ENCODE peak calls at places on chromosomes 6 and 20, in nine cellular contexts. S, J, R, H, Y, B, E, A and U are unnamed samples.
A peak's percentile ranks its signal among the peaks of the same experiment; 100 is the strongest.

GRCh38 chr6:16810411-16810810 is 49.2 kb upstream of the ATXN1 start:
- DNase-seq in S (no peak), J (no peak), R (no peak), H (no peak), Y (no peak), B (no peak), E (no peak), A (no peak), U (no peak)

GRCh38 chr6:126040394-126040793 is 54.1 kb downstream of the TRMT11 start:
- DNase-seq in S (no peak), J (no peak), R (no peak), H (no peak), Y (peak; percentile 18), B (no peak), E (no peak), A (no peak), U (no peak)

GRCh38 chr6:104956663-104957294 is at the start of gene LIN28B:
- DNase-seq in S (no peak), J (no peak), R (no peak), H (no peak), Y (no peak), B (no peak), E (no peak), A (no peak), U (no peak)

GRCh38 chr6:101543796-101544195 is 150.3 kb downstream of the GRIK2 start:
- DNase-seq in S (no peak), J (no peak), R (no peak), H (no peak), Y (no peak), B (no peak), E (no peak), A (no peak), U (no peak)

GRCh38 chr6:11413728-11414127 is 123.8 kb upstream of the TMEM170B start:
- DNase-seq in S (no peak), J (no peak), R (no peak), H (no peak), Y (peak; percentile 78), B (no peak), E (peak; percentile 78), A (no peak), U (peak; percentile 36)

GRCh38 chr6:68638225-68638900 is 3.3 kb downstream of the ADGRB3 start:
- DNase-seq in S (peak; percentile 35), J (peak; percentile 34), R (peak; percentile 24), H (peak; percentile 34), Y (peak; percentile 77), B (no peak), E (no peak), A (no peak), U (peak; percentile 35)

GRCh38 chr6:99295276-99295675 is 54.2 kb downstream of the FAXC start:
- DNase-seq in S (no peak), J (no peak), R (no peak), H (no peak), Y (no peak), B (no peak), E (no peak), A (no peak), U (no peak)

GRCh38 chr6:161272600-161273355 is 1.1 kb downstream of the AGPAT4 start:
- DNase-seq in S (peak; percentile 31), J (no peak), R (peak; percentile 25), H (no peak), Y (peak; percentile 59), B (no peak), E (peak; percentile 63), A (no peak), U (peak; percentile 25)

GRCh38 chr6:156427345-156427744 is 349.8 kb upstream of the ARID1B start:
- DNase-seq in S (peak; percentile 16), J (peak; percentile 73), R (peak; percentile 99), H (no peak), Y (peak; percentile 91), B (no peak), E (peak; percentile 2), A (peak; percentile 91), U (peak; percentile 91)

GRCh38 chr6:46993846-46994245 is 48.3 kb downstream of the ADGRF1 start:
- DNase-seq in S (no peak), J (no peak), R (peak; percentile 88), H (no peak), Y (peak; percentile 96), B (no peak), E (peak; percentile 91), A (peak; percentile 57), U (peak; percentile 81)

GRCh38 chr20:40920291-40920690 is 108.3 kb upstream of the TOP1 start:
- DNase-seq in S (no peak), J (no peak), R (no peak), H (no peak), Y (no peak), B (no peak), E (no peak), A (no peak), U (no peak)

GRCh38 chr6:11586574-11586973 is 49.0 kb downstream of the TMEM170B start:
- DNase-seq in S (no peak), J (no peak), R (peak; percentile 92), H (no peak), Y (peak; percentile 89), B (no peak), E (peak; percentile 96), A (peak; percentile 85), U (no peak)

GRCh38 chr6:169854083-169854725 is 102.8 kb downstream of the ERMARD start:
- DNase-seq in S (no peak), J (no peak), R (no peak), H (no peak), Y (no peak), B (no peak), E (no peak), A (no peak), U (no peak)

GRCh38 chr6:54282186-54282585 is 26.1 kb upstream of the TINAG start:
- DNase-seq in S (no peak), J (no peak), R (peak; percentile 30), H (no peak), Y (peak; percentile 61), B (no peak), E (peak; percentile 92), A (peak; percentile 92), U (no peak)

GRCh38 chr6:166309977-166310376 is 1.8 kb upstream of the PRR18 start:
- DNase-seq in S (no peak), J (no peak), R (no peak), H (no peak), Y (no peak), B (no peak), E (no peak), A (no peak), U (no peak)

GRCh38 chr6:166314454-166314853 is 6.3 kb upstream of the PRR18 start:
- DNase-seq in S (no peak), J (no peak), R (no peak), H (no peak), Y (no peak), B (no peak), E (no peak), A (no peak), U (no peak)

GRCh38 chr6:166312832-166313231 is 4.6 kb upstream of the PRR18 start:
- DNase-seq in S (no peak), J (no peak), R (no peak), H (no peak), Y (no peak), B (no peak), E (no peak), A (no peak), U (no peak)

GRCh38 chr6:166310634-166311033 is 2.4 kb upstream of the PRR18 start:
- DNase-seq in S (no peak), J (no peak), R (no peak), H (no peak), Y (no peak), B (no peak), E (no peak), A (no peak), U (no peak)

GRCh38 chr6:166313255-166314070 is 5.3 kb upstream of the PRR18 start:
- DNase-seq in S (peak; percentile 36), J (peak; percentile 37), R (no peak), H (no peak), Y (peak; percentile 57), B (no peak), E (peak; percentile 13), A (no peak), U (peak; percentile 58)
- TF ChIP-seq CTCF in S (peak; percentile 43), J (peak; percentile 67), R (peak; percentile 84), H (peak; percentile 36), Y (peak; percentile 78), B (peak; percentile 12), E (peak; percentile 79), A (peak; percentile 84), U (peak; percentile 31)

GRCh38 chr20:35560105-35560511 is 18.2 kb downstream of the ERGIC3 start:
- DNase-seq in S (no peak), J (no peak), R (no peak), H (no peak), Y (no peak), B (no peak), E (no peak), A (no peak), U (no peak)

GRCh38 chr20:35561671-35562070 is 19.8 kb downstream of the ERGIC3 start:
- DNase-seq in S (no peak), J (no peak), R (no peak), H (no peak), Y (no peak), B (no peak), E (no peak), A (no peak), U (no peak)

GRCh38 chr20:35560541-35560940 is 18.7 kb downstream of the ERGIC3 start:
- DNase-seq in S (no peak), J (no peak), R (no peak), H (no peak), Y (no peak), B (no peak), E (no peak), A (no peak), U (no peak)

GRCh38 chr20:35562541-35563110 is 20.7 kb downstream of the ERGIC3 start:
- DNase-seq in S (no peak), J (no peak), R (no peak), H (no peak), Y (no peak), B (no peak), E (no peak), A (no peak), U (no peak)

GRCh38 chr20:35561268-35561667 is 19.4 kb downstream of the ERGIC3 start:
- DNase-seq in S (peak; percentile 38), J (no peak), R (peak; percentile 49), H (no peak), Y (peak; percentile 39), B (no peak), E (peak; percentile 76), A (no peak), U (peak; percentile 51)
- TF ChIP-seq CTCF in S (peak; percentile 28), J (no peak), R (peak; percentile 63), H (no peak), Y (peak; percentile 10), B (no peak), E (peak; percentile 59), A (peak; percentile 39), U (no peak)

GRCh38 chr6:84243240-84243639 is 15.8 kb upstream of the CEP162 start:
- DNase-seq in S (no peak), J (no peak), R (no peak), H (no peak), Y (no peak), B (no peak), E (no peak), A (no peak), U (no peak)
- TF ChIP-seq CTCF in S (no peak), J (no peak), R (no peak), H (no peak), Y (no peak), B (no peak), E (peak; percentile 59), A (peak; percentile 9), U (peak; percentile 27)

GRCh38 chr6:97501875-97502274 is 218.9 kb upstream of the MMS22L start:
- DNase-seq in S (no peak), J (no peak), R (no peak), H (no peak), Y (no peak), B (no peak), E (no peak), A (no peak), U (no peak)
- TF ChIP-seq CTCF in S (no peak), J (no peak), R (peak; percentile 13), H (no peak), Y (no peak), B (no peak), E (no peak), A (no peak), U (no peak)